ENCODE peak calls at places on chromosome 17, in four cellular contexts. J is gastrocnemius medialis, Y is tibial artery, R is upper lobe of left lung. G is an unnamed sample.

GRCh38 chr17:58387834-58388233 is 29.5 kb downstream of the RNF43 start:
- DNase-seq in R (no peak), J (no peak), Y (no peak), G (no peak)

GRCh38 chr17:60598001-60598736 is 1.8 kb upstream of the PPM1D start:
- DNase-seq in Y (no peak), R (no peak), J (no peak), G (no peak)

GRCh38 chr17:39150104-39150634 is 1.3 kb downstream of the PLXDC1 start:
- DNase-seq in R (no peak), Y (no peak), J (no peak), G (no peak)

GRCh38 chr17:7588553-7589203 is 1.2 kb downstream of the SOX15 start:
- DNase-seq in J (no peak), R (peak; percentile 75), Y (no peak), G (peak; percentile 55)

GRCh38 chr17:2965621-2966275 is 97.7 kb downstream of the OR1D5 start:
- DNase-seq in R (no peak), Y (peak; percentile 48), J (no peak), G (no peak)

GRCh38 chr17:17928422-17929386 is 43.5 kb downstream of the TOM1L2 start:
- DNase-seq in J (no peak), R (no peak), Y (peak; percentile 71), G (no peak)

GRCh38 chr17:57671546-57672204 is 73.4 kb downstream of the CCDC182 start:
- DNase-seq in Y (peak; percentile 81), J (peak; percentile 34), R (no peak), G (peak; percentile 82)

GRCh38 chr17:7835818-7836595 is 2.0 kb downstream of the KDM6B start:
- DNase-seq in J (no peak), Y (peak; percentile 86), R (peak; percentile 92), G (peak; percentile 71)

GRCh38 chr17:82228278-82228841 is 482 bp upstream of the SLC16A3 start:
- DNase-seq in J (no peak), Y (peak; percentile 79), R (peak; percentile 93), G (peak; percentile 54)

GRCh38 chr17:67052720-67053437 is 8.5 kb downstream of the CACNG1 start:
- DNase-seq in Y (no peak), R (no peak), J (no peak), G (no peak)

GRCh38 chr17:4161179-4161559 is 18.2 kb downstream of the CYB5D2 start:
- DNase-seq in J (peak; percentile 90), R (no peak), Y (peak; percentile 83), G (peak; percentile 55)

GRCh38 chr17:32771396-32771795 is 105.5 kb downstream of the MYO1D start:
- DNase-seq in R (no peak), Y (no peak), J (no peak), G (no peak)

GRCh38 chr17:40844671-40845107 is 22.3 kb upstream of the KRT10 start:
- DNase-seq in Y (no peak), R (no peak), J (no peak), G (no peak)

GRCh38 chr17:72931163-72931562 is 161.3 kb downstream of the SLC39A11 start:
- DNase-seq in R (no peak), J (no peak), Y (no peak), G (no peak)

GRCh38 chr17:58329808-58330543 is 1.4 kb upstream of the TSPOAP1 start:
- DNase-seq in J (no peak), R (no peak), Y (no peak), G (no peak)

GRCh38 chr17:33751702-33752065 is 458.6 kb upstream of the ASIC2 start:
- DNase-seq in Y (no peak), R (no peak), J (no peak), G (no peak)

GRCh38 chr17:18247613-18248001 is 10.9 kb downstream of the FLII start:
- DNase-seq in J (no peak), R (peak; percentile 86), Y (no peak), G (peak; percentile 82)

GRCh38 chr17:42337442-42337841 is 49.1 kb downstream of the STAT5A start:
- DNase-seq in J (no peak), Y (no peak), R (no peak), G (no peak)

GRCh38 chr17:65100316-65101140 is 36.6 kb upstream of the RGS9 start:
- DNase-seq in J (peak; percentile 66), R (peak; percentile 97), Y (peak; percentile 90), G (peak; percentile 94)

GRCh38 chr17:60526726-60527125 is 684 bp upstream of the APPBP2 start:
- DNase-seq in J (no peak), R (no peak), Y (no peak), G (no peak)

GRCh38 chr17:57749701-57750100 is 4.6 kb upstream of the CCDC182 start:
- DNase-seq in J (no peak), R (no peak), Y (no peak), G (no peak)

GRCh38 chr17:69539781-69540319 is 125.4 kb downstream of the MAP2K6 start:
- DNase-seq in Y (no peak), J (no peak), R (no peak), G (no peak)

GRCh38 chr17:57451126-57451690 is 194.9 kb downstream of the MSI2 start:
- DNase-seq in J (no peak), R (no peak), Y (no peak), G (no peak)

GRCh38 chr17:2635241-2635640 is 41.8 kb downstream of the PAFAH1B1 start:
- DNase-seq in R (no peak), Y (no peak), J (no peak), G (no peak)

GRCh38 chr17:29591737-29592624 is 951 bp upstream of the ANKRD13B start:
- DNase-seq in J (peak; percentile 73), R (peak; percentile 97), Y (peak; percentile 92), G (peak; percentile 88)

GRCh38 chr17:75850928-75851692 is 4.0 kb downstream of the WBP2 start:
- DNase-seq in Y (no peak), J (peak; percentile 76), R (no peak), G (peak; percentile 80)

GRCh38 chr17:72342582-72343527 is 222.0 kb downstream of the SOX9 start:
- DNase-seq in R (no peak), Y (no peak), J (peak; percentile 10), G (peak; percentile 80)

GRCh38 chr17:40564195-40564882 is 933 bp downstream of the CCR7 start:
- DNase-seq in J (no peak), Y (peak; percentile 51), R (no peak), G (no peak)

GRCh38 chr17:68248886-68249872 is 1.3 kb downstream of the AMZ2 start:
- DNase-seq in J (no peak), Y (no peak), R (no peak), G (no peak)

GRCh38 chr17:72978593-72979218 is 113.8 kb downstream of the SLC39A11 start:
- DNase-seq in J (no peak), Y (no peak), R (no peak), G (no peak)

GRCh38 chr17:4505187-4505586 is 6.5 kb downstream of the SPNS2 start:
- DNase-seq in J (no peak), Y (no peak), R (no peak), G (no peak)

GRCh38 chr17:29115906-29116651 is 64.1 kb downstream of the MYO18A start:
- DNase-seq in J (no peak), Y (no peak), R (no peak), G (no peak)

GRCh38 chr17:1793447-1793806 is 31.6 kb downstream of the SERPINF1 start:
- DNase-seq in R (no peak), Y (no peak), J (no peak), G (no peak)

GRCh38 chr17:7435676-7436555 is 681 bp downstream of the TMEM102 start:
- DNase-seq in Y (no peak), J (no peak), R (peak; percentile 93), G (peak; percentile 70)

GRCh38 chr17:28381141-28381825 is 9.8 kb downstream of the SARM1 start:
- DNase-seq in R (peak; percentile 88), J (no peak), Y (no peak), G (no peak)

GRCh38 chr17:48574523-48575065 is 3.6 kb downstream of the HOXB4 start:
- DNase-seq in R (no peak), Y (no peak), J (no peak), G (no peak)

GRCh38 chr17:48576479-48577309 is 1.5 kb downstream of the HOXB4 start:
- DNase-seq in R (peak; percentile 81), J (no peak), Y (no peak), G (no peak)

GRCh38 chr17:48575673-48576478 is 2.3 kb downstream of the HOXB4 start:
- DNase-seq in R (peak; percentile 72), J (no peak), Y (no peak), G (no peak)

GRCh38 chr17:48577330-48577945 is 712 bp downstream of the HOXB4 start:
- DNase-seq in J (no peak), Y (no peak), R (no peak), G (no peak)

GRCh38 chr17:48575066-48575582 is 3.0 kb downstream of the HOXB4 start:
- DNase-seq in J (no peak), R (no peak), Y (no peak), G (no peak)
- H3K27me3 ChIP-seq in J (peaks cover 32% of the 10 kb centered on the region), R (peaks cover 48% of the 10 kb centered on the region), Y (peaks cover 8% of the 10 kb centered on the region), G (peaks cover 78% of the 10 kb centered on the region)

DNA sequence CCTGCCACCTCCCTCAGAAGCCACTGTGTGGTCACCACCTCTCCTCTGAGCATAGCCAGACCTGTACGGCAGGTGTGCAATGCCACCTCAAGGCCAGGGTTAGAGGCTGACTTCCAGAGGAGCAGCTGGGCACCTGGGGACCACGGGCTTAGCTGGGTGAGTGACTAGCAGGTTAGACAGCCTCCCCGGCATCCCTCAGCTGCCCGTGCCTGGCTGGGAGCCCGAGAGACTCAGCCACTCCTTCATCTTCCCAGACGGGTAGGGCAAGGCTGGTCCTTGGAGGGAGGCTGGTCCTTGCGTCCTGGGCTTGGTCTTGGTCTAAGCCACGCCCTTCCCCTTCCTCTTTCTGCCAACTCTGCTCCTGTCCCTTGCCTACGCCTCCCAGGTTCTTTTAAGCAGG is 7.8 kb downstream of the CRHR1 start:
- DNase-seq in J (no peak), R (peak; percentile 73), Y (no peak), G (no peak)
- H3K27me3 ChIP-seq in J (peaks cover 30% of the 10 kb centered on the region), R (no peaks in the 10 kb centered on the region), Y (no peaks in the 10 kb centered on the region), G (peaks cover 11% of the 10 kb centered on the region)

DNA sequence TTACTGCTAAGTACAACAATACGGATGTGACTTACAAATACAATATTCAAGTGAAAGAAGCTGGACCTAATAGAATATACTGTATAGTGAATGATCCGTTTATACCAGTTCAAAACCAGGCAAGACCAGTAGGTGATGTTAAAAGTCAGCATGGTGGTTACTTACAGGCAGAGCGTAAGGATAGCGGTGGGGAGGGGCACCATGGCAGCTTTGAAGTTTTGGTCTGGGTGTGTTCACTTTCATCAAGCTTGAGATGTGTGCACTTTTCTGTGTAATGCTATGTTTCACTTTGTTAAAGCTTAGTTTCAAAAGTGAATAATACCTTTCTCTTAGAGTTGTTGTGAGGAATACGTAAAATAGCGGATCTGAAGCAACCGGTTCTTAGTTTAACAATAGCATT is 16.5 kb upstream of the SLC35G3 start:
- DNase-seq in Y (no peak), J (no peak), R (no peak), G (no peak)
- H3K27me3 ChIP-seq in Y (no peaks in the 10 kb centered on the region), J (no peaks in the 10 kb centered on the region), R (no peaks in the 10 kb centered on the region), G (no peaks in the 10 kb centered on the region)

GRCh38 chr17:74182041-74182783 is 21.3 kb upstream of the RPL38 start:
- DNase-seq in R (no peak), Y (no peak), J (no peak), G (no peak)
- H3K27me3 ChIP-seq in R (no peaks in the 10 kb centered on the region), Y (no peaks in the 10 kb centered on the region), J (peaks cover 5% of the 10 kb centered on the region), G (no peaks in the 10 kb centered on the region)

GRCh38 chr17:49973271-49973615 is 4.3 kb downstream of the DLX4 start:
- DNase-seq in R (no peak), J (no peak), Y (no peak), G (no peak)
- H3K27me3 ChIP-seq in R (peaks cover 51% of the 10 kb centered on the region), J (peaks cover 72% of the 10 kb centered on the region), Y (peaks cover 7% of the 10 kb centered on the region), G (no peaks in the 10 kb centered on the region)

G was measured in psoas muscle.